ENCODE peak calls at places on chromosomes 16 and 17, in seven cellular contexts. One of them, this sample, is unnamed.

GRCh38 chr16:57619606-57620315 is 8.7 kb upstream of the ADGRG1 start:
- DNase-seq in coronary artery: peak
- DNase-seq in germinal center: no peak
- DNase-seq in left cardiac atrium: peak
- DNase-seq in nephron progenitor cell: no peak
- DNase-seq in HFFc6: no peak
- DNase-seq in NCI-H774: peak
- DNase-seq in this sample: no peak

GRCh38 chr16:30122621-30123160 is 329 bp downstream of the MAPK3 start:
- DNase-seq in coronary artery: peak
- DNase-seq in germinal center: no peak
- DNase-seq in left cardiac atrium: no peak
- DNase-seq in nephron progenitor cell: no peak
- DNase-seq in HFFc6: no peak
- DNase-seq in NCI-H774: no peak
- DNase-seq in this sample: no peak

GRCh38 chr17:81951785-81952684 is 5.0 kb upstream of the MYADML2 start:
- DNase-seq in coronary artery: no peak
- DNase-seq in germinal center: no peak
- DNase-seq in left cardiac atrium: no peak
- DNase-seq in nephron progenitor cell: no peak
- DNase-seq in HFFc6: no peak
- DNase-seq in NCI-H774: no peak
- DNase-seq in this sample: no peak

GRCh38 chr17:63039342-63039741 is 73.3 kb downstream of the TANC2 start:
- DNase-seq in coronary artery: no peak
- DNase-seq in germinal center: no peak
- DNase-seq in left cardiac atrium: no peak
- DNase-seq in nephron progenitor cell: no peak
- DNase-seq in HFFc6: no peak
- DNase-seq in NCI-H774: peak
- DNase-seq in this sample: no peak

GRCh38 chr17:33292981-33293867 is at the start of gene ASIC2:
- DNase-seq in coronary artery: no peak
- DNase-seq in germinal center: no peak
- DNase-seq in left cardiac atrium: no peak
- DNase-seq in nephron progenitor cell: peak
- DNase-seq in HFFc6: no peak
- DNase-seq in NCI-H774: no peak
- DNase-seq in this sample: no peak

GRCh38 chr16:68116256-68116853 is 31.2 kb downstream of the NFATC3 start:
- DNase-seq in coronary artery: no peak
- DNase-seq in germinal center: peak
- DNase-seq in left cardiac atrium: no peak
- DNase-seq in nephron progenitor cell: no peak
- DNase-seq in HFFc6: peak
- DNase-seq in NCI-H774: no peak
- DNase-seq in this sample: peak

GRCh38 chr16:20612551-20613470 is 36.6 kb upstream of the ACSM2B start:
- DNase-seq in coronary artery: peak
- DNase-seq in germinal center: no peak
- DNase-seq in left cardiac atrium: peak
- DNase-seq in nephron progenitor cell: no peak
- DNase-seq in HFFc6: no peak
- DNase-seq in NCI-H774: no peak
- DNase-seq in this sample: no peak

GRCh38 chr17:69969897-69970296 is 105.1 kb upstream of the KCNJ16 start:
- DNase-seq in coronary artery: no peak
- DNase-seq in germinal center: no peak
- DNase-seq in left cardiac atrium: no peak
- DNase-seq in nephron progenitor cell: no peak
- DNase-seq in HFFc6: no peak
- DNase-seq in NCI-H774: no peak
- DNase-seq in this sample: no peak

GRCh38 chr17:8470447-8471047 is 34.9 kb downstream of the NDEL1 start:
- DNase-seq in coronary artery: no peak
- DNase-seq in germinal center: no peak
- DNase-seq in left cardiac atrium: peak
- DNase-seq in nephron progenitor cell: no peak
- DNase-seq in HFFc6: no peak
- DNase-seq in NCI-H774: no peak
- DNase-seq in this sample: no peak

GRCh38 chr16:87295661-87296531 is 21.3 kb downstream of the C16orf95 start:
- DNase-seq in coronary artery: no peak
- DNase-seq in germinal center: no peak
- DNase-seq in left cardiac atrium: no peak
- DNase-seq in nephron progenitor cell: no peak
- DNase-seq in HFFc6: no peak
- DNase-seq in NCI-H774: no peak
- DNase-seq in this sample: no peak

GRCh38 chr17:43125967-43126910 is 1.1 kb upstream of the BRCA1 start:
- DNase-seq in coronary artery: no peak
- DNase-seq in germinal center: no peak
- DNase-seq in left cardiac atrium: peak
- DNase-seq in nephron progenitor cell: no peak
- DNase-seq in HFFc6: no peak
- DNase-seq in NCI-H774: no peak
- DNase-seq in this sample: no peak